ENCODE peak calls at places on chromosomes 7 and 10, in nine cellular contexts. One of them, this sample, is unnamed.

GRCh38 chr10:23079700-23080099 is 15.7 kb upstream of the MSRB2 start:
- DNase-seq in HS-5: no peak
- DNase-seq in ELR: no peak
- DNase-seq in hypothalamus: no peak
- DNase-seq in HT1080: no peak
- DNase-seq in GM20000: no peak
- DNase-seq in AG04450: no peak
- DNase-seq in CD4-positive, CD25-positive, alpha-beta regulatory T cell: no peak
- DNase-seq in ELF-1: no peak
- DNase-seq in this sample: no peak

GRCh38 chr7:156673902-156674301 is 33.3 kb downstream of the RNF32 start:
- DNase-seq in ELR: no peak
- DNase-seq in GM20000: no peak
- DNase-seq in AG04450: no peak
- DNase-seq in hypothalamus: no peak
- DNase-seq in ELF-1: no peak
- DNase-seq in CD4-positive, CD25-positive, alpha-beta regulatory T cell: no peak
- DNase-seq in HS-5: no peak
- DNase-seq in HT1080: no peak
- DNase-seq in this sample: no peak

GRCh38 chr10:47047577-47048532 is 136.6 kb downstream of the PTPN20 start:
- DNase-seq in hypothalamus: peak
- DNase-seq in ELF-1: peak
- DNase-seq in CD4-positive, CD25-positive, alpha-beta regulatory T cell: peak
- DNase-seq in AG04450: peak
- DNase-seq in HT1080: peak
- DNase-seq in GM20000: peak
- DNase-seq in ELR: peak
- DNase-seq in HS-5: no peak
- DNase-seq in this sample: peak

GRCh38 chr10:61272781-61273180 is 180.4 kb downstream of the TMEM26 start:
- DNase-seq in ELR: no peak
- DNase-seq in ELF-1: no peak
- DNase-seq in CD4-positive, CD25-positive, alpha-beta regulatory T cell: no peak
- DNase-seq in HS-5: no peak
- DNase-seq in AG04450: no peak
- DNase-seq in GM20000: no peak
- DNase-seq in HT1080: no peak
- DNase-seq in hypothalamus: no peak
- DNase-seq in this sample: no peak

GRCh38 chr7:96397936-96398596 is 76.2 kb upstream of the SLC25A13 start:
- DNase-seq in CD4-positive, CD25-positive, alpha-beta regulatory T cell: no peak
- DNase-seq in HS-5: no peak
- DNase-seq in GM20000: no peak
- DNase-seq in ELF-1: peak
- DNase-seq in ELR: no peak
- DNase-seq in AG04450: no peak
- DNase-seq in hypothalamus: no peak
- DNase-seq in HT1080: no peak
- DNase-seq in this sample: no peak

GRCh38 chr7:83468251-83468739 is 180.6 kb downstream of the SEMA3E start:
- DNase-seq in ELR: peak
- DNase-seq in AG04450: peak
- DNase-seq in hypothalamus: peak
- DNase-seq in GM20000: peak
- DNase-seq in ELF-1: peak
- DNase-seq in HT1080: peak
- DNase-seq in CD4-positive, CD25-positive, alpha-beta regulatory T cell: no peak
- DNase-seq in HS-5: peak
- DNase-seq in this sample: peak

GRCh38 chr7:25922296-25922695 is 229.7 kb upstream of the NFE2L3 start:
- DNase-seq in ELF-1: no peak
- DNase-seq in HT1080: peak
- DNase-seq in hypothalamus: no peak
- DNase-seq in GM20000: no peak
- DNase-seq in ELR: no peak
- DNase-seq in AG04450: no peak
- DNase-seq in CD4-positive, CD25-positive, alpha-beta regulatory T cell: no peak
- DNase-seq in HS-5: no peak
- DNase-seq in this sample: no peak

GRCh38 chr7:1965579-1966294 is 267.0 kb downstream of the MAD1L1 start:
- DNase-seq in ELR: no peak
- DNase-seq in CD4-positive, CD25-positive, alpha-beta regulatory T cell: no peak
- DNase-seq in GM20000: no peak
- DNase-seq in AG04450: no peak
- DNase-seq in ELF-1: no peak
- DNase-seq in HS-5: no peak
- DNase-seq in HT1080: no peak
- DNase-seq in hypothalamus: no peak
- DNase-seq in this sample: no peak

GRCh38 chr7:137772748-137773147 is 74.0 kb downstream of the DGKI start:
- DNase-seq in hypothalamus: no peak
- DNase-seq in ELR: peak
- DNase-seq in GM20000: no peak
- DNase-seq in HT1080: peak
- DNase-seq in AG04450: peak
- DNase-seq in HS-5: peak
- DNase-seq in CD4-positive, CD25-positive, alpha-beta regulatory T cell: no peak
- DNase-seq in ELF-1: no peak
- DNase-seq in this sample: no peak

GRCh38 chr7:140512317-140513000 is 33.2 kb upstream of the MKRN1 start:
- DNase-seq in AG04450: no peak
- DNase-seq in HT1080: no peak
- DNase-seq in HS-5: no peak
- DNase-seq in ELF-1: no peak
- DNase-seq in CD4-positive, CD25-positive, alpha-beta regulatory T cell: no peak
- DNase-seq in ELR: peak
- DNase-seq in GM20000: no peak
- DNase-seq in hypothalamus: no peak
- DNase-seq in this sample: peak

GRCh38 chr7:73343671-73344380 is 15.9 kb downstream of the FKBP6 start:
- DNase-seq in ELR: no peak
- DNase-seq in GM20000: no peak
- DNase-seq in CD4-positive, CD25-positive, alpha-beta regulatory T cell: no peak
- DNase-seq in ELF-1: no peak
- DNase-seq in HS-5: no peak
- DNase-seq in hypothalamus: no peak
- DNase-seq in HT1080: no peak
- DNase-seq in AG04450: no peak
- DNase-seq in this sample: no peak

GRCh38 chr7:99707096-99707495 is 27.3 kb upstream of the CYP3A5 start:
- DNase-seq in HS-5: no peak
- DNase-seq in HT1080: no peak
- DNase-seq in ELF-1: no peak
- DNase-seq in GM20000: no peak
- DNase-seq in hypothalamus: no peak
- DNase-seq in ELR: peak
- DNase-seq in CD4-positive, CD25-positive, alpha-beta regulatory T cell: no peak
- DNase-seq in AG04450: no peak
- DNase-seq in this sample: no peak

GRCh38 chr10:121497513-121497912 is 100.7 kb downstream of the FGFR2 start:
- DNase-seq in ELR: no peak
- DNase-seq in HT1080: no peak
- DNase-seq in GM20000: no peak
- DNase-seq in hypothalamus: no peak
- DNase-seq in ELF-1: no peak
- DNase-seq in HS-5: no peak
- DNase-seq in CD4-positive, CD25-positive, alpha-beta regulatory T cell: no peak
- DNase-seq in AG04450: no peak
- DNase-seq in this sample: no peak

GRCh38 chr10:21675157-21675796 is 141.2 kb downstream of the MLLT10 start:
- DNase-seq in ELR: peak
- DNase-seq in HT1080: peak
- DNase-seq in ELF-1: no peak
- DNase-seq in AG04450: no peak
- DNase-seq in CD4-positive, CD25-positive, alpha-beta regulatory T cell: peak
- DNase-seq in HS-5: no peak
- DNase-seq in hypothalamus: no peak
- DNase-seq in GM20000: peak
- DNase-seq in this sample: peak

GRCh38 chr7:88361357-88361756 is 54.7 kb upstream of the STEAP4 start:
- DNase-seq in GM20000: no peak
- DNase-seq in ELF-1: no peak
- DNase-seq in ELR: no peak
- DNase-seq in HS-5: no peak
- DNase-seq in hypothalamus: no peak
- DNase-seq in CD4-positive, CD25-positive, alpha-beta regulatory T cell: no peak
- DNase-seq in AG04450: no peak
- DNase-seq in HT1080: peak
- DNase-seq in this sample: no peak

GRCh38 chr10:104925232-104925851 is 284.3 kb downstream of the SORCS3 start:
- DNase-seq in CD4-positive, CD25-positive, alpha-beta regulatory T cell: no peak
- DNase-seq in ELR: peak
- DNase-seq in hypothalamus: no peak
- DNase-seq in AG04450: no peak
- DNase-seq in HS-5: no peak
- DNase-seq in HT1080: peak
- DNase-seq in GM20000: peak
- DNase-seq in ELF-1: peak
- DNase-seq in this sample: peak

GRCh38 chr10:62545155-62545554 is 171.0 kb downstream of the ZNF365 start:
- DNase-seq in GM20000: no peak
- DNase-seq in ELF-1: no peak
- DNase-seq in CD4-positive, CD25-positive, alpha-beta regulatory T cell: no peak
- DNase-seq in HS-5: no peak
- DNase-seq in HT1080: no peak
- DNase-seq in AG04450: no peak
- DNase-seq in ELR: no peak
- DNase-seq in hypothalamus: no peak
- DNase-seq in this sample: no peak

GRCh38 chr7:92782236-92782635 is 54.1 kb downstream of the CDK6 start:
- DNase-seq in ELF-1: no peak
- DNase-seq in hypothalamus: no peak
- DNase-seq in AG04450: no peak
- DNase-seq in ELR: no peak
- DNase-seq in HT1080: no peak
- DNase-seq in CD4-positive, CD25-positive, alpha-beta regulatory T cell: no peak
- DNase-seq in HS-5: no peak
- DNase-seq in GM20000: no peak
- DNase-seq in this sample: no peak

GRCh38 chr10:48606530-48607355 is 1.9 kb upstream of the ARHGAP22 start:
- DNase-seq in HT1080: peak
- DNase-seq in ELR: peak
- DNase-seq in CD4-positive, CD25-positive, alpha-beta regulatory T cell: no peak
- DNase-seq in ELF-1: peak
- DNase-seq in hypothalamus: no peak
- DNase-seq in GM20000: no peak
- DNase-seq in HS-5: peak
- DNase-seq in AG04450: peak
- DNase-seq in this sample: no peak

GRCh38 chr10:94483970-94484369 is 61.6 kb upstream of the HELLS start:
- DNase-seq in HS-5: no peak
- DNase-seq in hypothalamus: no peak
- DNase-seq in GM20000: no peak
- DNase-seq in AG04450: no peak
- DNase-seq in HT1080: no peak
- DNase-seq in ELR: no peak
- DNase-seq in ELF-1: no peak
- DNase-seq in CD4-positive, CD25-positive, alpha-beta regulatory T cell: no peak
- DNase-seq in this sample: no peak

GRCh38 chr10:132114953-132115520 is 49.3 kb downstream of the JAKMIP3 start:
- DNase-seq in CD4-positive, CD25-positive, alpha-beta regulatory T cell: no peak
- DNase-seq in ELR: no peak
- DNase-seq in hypothalamus: no peak
- DNase-seq in ELF-1: no peak
- DNase-seq in AG04450: no peak
- DNase-seq in HT1080: no peak
- DNase-seq in GM20000: no peak
- DNase-seq in HS-5: no peak
- DNase-seq in this sample: no peak

GRCh38 chr7:64407148-64407547 is 93.4 kb downstream of the ZNF736 start:
- DNase-seq in AG04450: no peak
- DNase-seq in CD4-positive, CD25-positive, alpha-beta regulatory T cell: no peak
- DNase-seq in HS-5: no peak
- DNase-seq in ELR: no peak
- DNase-seq in hypothalamus: no peak
- DNase-seq in GM20000: no peak
- DNase-seq in ELF-1: no peak
- DNase-seq in HT1080: no peak
- DNase-seq in this sample: no peak

GRCh38 chr7:32539917-32540544 is 44.7 kb downstream of the AVL9 start:
- DNase-seq in hypothalamus: no peak
- DNase-seq in GM20000: no peak
- DNase-seq in AG04450: no peak
- DNase-seq in HT1080: no peak
- DNase-seq in ELF-1: no peak
- DNase-seq in HS-5: no peak
- DNase-seq in CD4-positive, CD25-positive, alpha-beta regulatory T cell: no peak
- DNase-seq in ELR: no peak
- DNase-seq in this sample: peak

GRCh38 chr10:76738991-76739390 is 898.6 kb downstream of the KCNMA1 start:
- DNase-seq in HT1080: no peak
- DNase-seq in ELF-1: no peak
- DNase-seq in CD4-positive, CD25-positive, alpha-beta regulatory T cell: no peak
- DNase-seq in AG04450: no peak
- DNase-seq in GM20000: no peak
- DNase-seq in hypothalamus: no peak
- DNase-seq in HS-5: no peak
- DNase-seq in ELR: no peak
- DNase-seq in this sample: no peak

GRCh38 chr7:21538936-21539335 is 3.9 kb upstream of the DNAH11 start:
- DNase-seq in HS-5: no peak
- DNase-seq in AG04450: no peak
- DNase-seq in GM20000: no peak
- DNase-seq in hypothalamus: no peak
- DNase-seq in ELF-1: no peak
- DNase-seq in HT1080: no peak
- DNase-seq in CD4-positive, CD25-positive, alpha-beta regulatory T cell: no peak
- DNase-seq in ELR: no peak
- DNase-seq in this sample: no peak

This sample was measured in erythroblast.